ENCODE peak calls at places on chromosomes 16 and 17, in six cellular contexts. One of them, this sample, is unnamed.

GRCh38 chr16:89529097-89529496 is 20.9 kb downstream of the SPG7 start:
- DNase-seq in esophagus muscularis mucosa: no peak
- DNase-seq in ovary: no peak
- DNase-seq in uterus: no peak
- DNase-seq in body of pancreas: no peak
- DNase-seq in heart left ventricle: no peak
- DNase-seq in this sample: no peak

GRCh38 chr17:79075861-79076406 is 1.3 kb downstream of the ENGASE start:
- DNase-seq in esophagus muscularis mucosa: no peak
- DNase-seq in ovary: no peak
- DNase-seq in uterus: no peak
- DNase-seq in body of pancreas: no peak
- DNase-seq in heart left ventricle: no peak
- DNase-seq in this sample: no peak

GRCh38 chr17:72151565-72152391 is 31.0 kb downstream of the SOX9 start:
- DNase-seq in esophagus muscularis mucosa: no peak
- DNase-seq in ovary: no peak
- DNase-seq in uterus: no peak
- DNase-seq in body of pancreas: peak; percentile 73
- DNase-seq in heart left ventricle: peak; percentile 86
- DNase-seq in this sample: peak; percentile 25

GRCh38 chr17:596763-597644 is 117.6 kb downstream of the VPS53 start:
- DNase-seq in esophagus muscularis mucosa: no peak
- DNase-seq in ovary: no peak
- DNase-seq in uterus: no peak
- DNase-seq in body of pancreas: no peak
- DNase-seq in heart left ventricle: no peak
- DNase-seq in this sample: no peak

GRCh38 chr16:8594149-8594666 is 3.9 kb upstream of the TMEM114 start:
- DNase-seq in esophagus muscularis mucosa: no peak
- DNase-seq in ovary: no peak
- DNase-seq in uterus: no peak
- DNase-seq in body of pancreas: no peak
- DNase-seq in heart left ventricle: no peak
- DNase-seq in this sample: no peak

GRCh38 chr17:60947100-60947499 is 269.4 kb downstream of the BCAS3 start:
- DNase-seq in esophagus muscularis mucosa: no peak
- DNase-seq in ovary: no peak
- DNase-seq in uterus: no peak
- DNase-seq in body of pancreas: no peak
- DNase-seq in heart left ventricle: no peak
- DNase-seq in this sample: no peak

GRCh38 chr17:19343256-19343630 is 19.3 kb downstream of the B9D1 start:
- DNase-seq in esophagus muscularis mucosa: no peak
- DNase-seq in ovary: no peak
- DNase-seq in uterus: peak; percentile 14
- DNase-seq in body of pancreas: no peak
- DNase-seq in heart left ventricle: no peak
- DNase-seq in this sample: no peak

GRCh38 chr16:65697061-65697460 is 575.2 kb upstream of the CDH11 start:
- DNase-seq in esophagus muscularis mucosa: no peak
- DNase-seq in ovary: no peak
- DNase-seq in uterus: no peak
- DNase-seq in body of pancreas: no peak
- DNase-seq in heart left ventricle: no peak
- DNase-seq in this sample: no peak

GRCh38 chr16:50863673-50864144 is 121.8 kb downstream of the CYLD start:
- DNase-seq in esophagus muscularis mucosa: peak; percentile 91
- DNase-seq in ovary: no peak
- DNase-seq in uterus: no peak
- DNase-seq in body of pancreas: no peak
- DNase-seq in heart left ventricle: no peak
- DNase-seq in this sample: peak; percentile 2

GRCh38 chr17:45709889-45710288 is 74.2 kb upstream of the CRHR1 start:
- DNase-seq in esophagus muscularis mucosa: no peak
- DNase-seq in ovary: no peak
- DNase-seq in uterus: no peak
- DNase-seq in body of pancreas: no peak
- DNase-seq in heart left ventricle: no peak
- DNase-seq in this sample: no peak

GRCh38 chr16:23952128-23953041 is 116.6 kb downstream of the PRKCB start:
- DNase-seq in esophagus muscularis mucosa: no peak
- DNase-seq in ovary: no peak
- DNase-seq in uterus: peak; percentile 31
- DNase-seq in body of pancreas: peak; percentile 38
- DNase-seq in heart left ventricle: no peak
- DNase-seq in this sample: peak; percentile 27

GRCh38 chr17:6496116-6496481 is 51.8 kb downstream of the PIMREG start:
- DNase-seq in esophagus muscularis mucosa: no peak
- DNase-seq in ovary: peak; percentile 60
- DNase-seq in uterus: no peak
- DNase-seq in body of pancreas: no peak
- DNase-seq in heart left ventricle: no peak
- DNase-seq in this sample: no peak

GRCh38 chr17:37841232-37841631 is 83.0 kb upstream of the TBC1D3K start:
- DNase-seq in esophagus muscularis mucosa: no peak
- DNase-seq in ovary: no peak
- DNase-seq in uterus: no peak
- DNase-seq in body of pancreas: no peak
- DNase-seq in heart left ventricle: no peak
- DNase-seq in this sample: no peak

GRCh38 chr17:28951991-28952975 is 965 bp upstream of the PHF12 start:
- DNase-seq in esophagus muscularis mucosa: peak; percentile 99
- DNase-seq in ovary: peak; percentile 98
- DNase-seq in uterus: peak; percentile 99
- DNase-seq in body of pancreas: peak; percentile 99
- DNase-seq in heart left ventricle: peak; percentile 98
- DNase-seq in this sample: peak; percentile 98

GRCh38 chr17:28381141-28381825 is 9.8 kb downstream of the SARM1 start:
- DNase-seq in esophagus muscularis mucosa: no peak
- DNase-seq in ovary: no peak
- DNase-seq in uterus: no peak
- DNase-seq in body of pancreas: no peak
- DNase-seq in heart left ventricle: no peak
- DNase-seq in this sample: no peak

GRCh38 chr16:59632266-59632855 is 898.2 kb upstream of the GOT2 start:
- DNase-seq in esophagus muscularis mucosa: no peak
- DNase-seq in ovary: no peak
- DNase-seq in uterus: no peak
- DNase-seq in body of pancreas: no peak
- DNase-seq in heart left ventricle: no peak
- DNase-seq in this sample: no peak

GRCh38 chr17:29143894-29144293 is 36.3 kb downstream of the MYO18A start:
- DNase-seq in esophagus muscularis mucosa: no peak
- DNase-seq in ovary: no peak
- DNase-seq in uterus: no peak
- DNase-seq in body of pancreas: no peak
- DNase-seq in heart left ventricle: no peak
- DNase-seq in this sample: no peak

GRCh38 chr16:64278196-64278595 is 843.7 kb downstream of the CDH11 start:
- DNase-seq in esophagus muscularis mucosa: no peak
- DNase-seq in ovary: no peak
- DNase-seq in uterus: no peak
- DNase-seq in body of pancreas: no peak
- DNase-seq in heart left ventricle: no peak
- DNase-seq in this sample: no peak

GRCh38 chr17:44005865-44006580 is 1.6 kb downstream of the NAGS start:
- DNase-seq in esophagus muscularis mucosa: no peak
- DNase-seq in ovary: no peak
- DNase-seq in uterus: no peak
- DNase-seq in body of pancreas: peak; percentile 55
- DNase-seq in heart left ventricle: no peak
- DNase-seq in this sample: no peak

GRCh38 chr16:17635183-17635582 is 164.4 kb upstream of the XYLT1 start:
- DNase-seq in esophagus muscularis mucosa: no peak
- DNase-seq in ovary: no peak
- DNase-seq in uterus: no peak
- DNase-seq in body of pancreas: no peak
- DNase-seq in heart left ventricle: no peak
- DNase-seq in this sample: no peak

GRCh38 chr16:27740496-27741201 is 190.7 kb downstream of the KATNIP start:
- DNase-seq in esophagus muscularis mucosa: no peak
- DNase-seq in ovary: no peak
- DNase-seq in uterus: no peak
- DNase-seq in body of pancreas: no peak
- DNase-seq in heart left ventricle: no peak
- DNase-seq in this sample: no peak

GRCh38 chr17:40309938-40310510 is 1.0 kb downstream of the RARA start:
- DNase-seq in esophagus muscularis mucosa: no peak
- DNase-seq in ovary: peak; percentile 8
- DNase-seq in uterus: no peak
- DNase-seq in body of pancreas: no peak
- DNase-seq in heart left ventricle: peak; percentile 55
- DNase-seq in this sample: peak; percentile 12

GRCh38 chr16:3984111-3985060 is 103.9 kb upstream of the CREBBP start:
- DNase-seq in esophagus muscularis mucosa: no peak
- DNase-seq in ovary: no peak
- DNase-seq in uterus: no peak
- DNase-seq in body of pancreas: no peak
- DNase-seq in heart left ventricle: no peak
- DNase-seq in this sample: no peak

GRCh38 chr17:50911890-50912289 is 45.7 kb upstream of the TOB1 start:
- DNase-seq in esophagus muscularis mucosa: no peak
- DNase-seq in ovary: no peak
- DNase-seq in uterus: no peak
- DNase-seq in body of pancreas: no peak
- DNase-seq in heart left ventricle: no peak
- DNase-seq in this sample: no peak
- TF ChIP-seq CTCF in esophagus muscularis mucosa: no peak
- TF ChIP-seq CTCF in ovary: no peak
- TF ChIP-seq CTCF in uterus: no peak
- TF ChIP-seq CTCF in body of pancreas: no peak
- TF ChIP-seq CTCF in heart left ventricle: no peak
- TF ChIP-seq CTCF in this sample: no peak

GRCh38 chr17:65545708-65546523 is 15.5 kb downstream of the AXIN2 start:
- DNase-seq in esophagus muscularis mucosa: no peak
- DNase-seq in ovary: no peak
- DNase-seq in uterus: no peak
- DNase-seq in body of pancreas: no peak
- DNase-seq in heart left ventricle: peak; percentile 65
- DNase-seq in this sample: no peak

GRCh38 chr17:65548570-65548969 is 12.9 kb downstream of the AXIN2 start:
- DNase-seq in esophagus muscularis mucosa: no peak
- DNase-seq in ovary: no peak
- DNase-seq in uterus: no peak
- DNase-seq in body of pancreas: no peak
- DNase-seq in heart left ventricle: no peak
- DNase-seq in this sample: no peak

GRCh38 chr17:65547253-65547670 is 14.2 kb downstream of the AXIN2 start:
- DNase-seq in esophagus muscularis mucosa: no peak
- DNase-seq in ovary: no peak
- DNase-seq in uterus: peak; percentile 58
- DNase-seq in body of pancreas: peak; percentile 68
- DNase-seq in heart left ventricle: no peak
- DNase-seq in this sample: no peak

GRCh38 chr17:65544658-65545057 is 16.8 kb downstream of the AXIN2 start:
- DNase-seq in esophagus muscularis mucosa: no peak
- DNase-seq in ovary: no peak
- DNase-seq in uterus: no peak
- DNase-seq in body of pancreas: no peak
- DNase-seq in heart left ventricle: no peak
- DNase-seq in this sample: no peak

DNA sequence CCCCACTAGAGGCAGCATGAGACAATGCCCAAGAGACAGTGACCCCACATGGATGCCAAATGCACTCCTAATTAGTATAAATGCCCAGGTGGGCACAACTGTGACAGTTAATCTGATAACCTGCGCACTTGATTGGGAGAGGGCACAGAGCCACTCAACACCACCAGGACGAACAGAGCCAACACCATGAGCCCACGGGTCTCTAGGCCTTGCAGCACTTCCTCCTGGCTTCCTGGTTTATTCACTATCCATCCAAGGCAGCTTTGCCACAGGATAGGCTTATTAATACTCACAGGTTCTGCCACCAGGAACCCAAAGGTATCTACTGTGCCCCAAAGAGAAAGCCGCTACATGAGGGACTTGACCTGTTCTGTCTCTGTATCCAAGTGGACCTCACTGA is 14.9 kb downstream of the AXIN2 start:
- DNase-seq in esophagus muscularis mucosa: no peak
- DNase-seq in ovary: no peak
- DNase-seq in uterus: no peak
- DNase-seq in body of pancreas: no peak
- DNase-seq in heart left ventricle: no peak
- DNase-seq in this sample: no peak
- H3K4me1 ChIP-seq in esophagus muscularis mucosa: peaks cover 70% of the 10 kb centered on the region
- H3K4me1 ChIP-seq in ovary: peaks cover 20% of the 10 kb centered on the region
- H3K4me1 ChIP-seq in uterus: peaks cover 19% of the 10 kb centered on the region
- H3K4me1 ChIP-seq in body of pancreas: peaks cover 31% of the 10 kb centered on the region
- H3K4me1 ChIP-seq in heart left ventricle: peaks cover 37% of the 10 kb centered on the region
- H3K4me1 ChIP-seq in this sample: no peaks in the 10 kb centered on the region

GRCh38 chr16:31184888-31185287 is 4.9 kb downstream of the FUS start:
- DNase-seq in esophagus muscularis mucosa: no peak
- DNase-seq in ovary: no peak
- DNase-seq in uterus: no peak
- DNase-seq in body of pancreas: no peak
- DNase-seq in heart left ventricle: no peak
- DNase-seq in this sample: no peak

GRCh38 chr16:31186930-31187807 is 7.2 kb downstream of the FUS start:
- DNase-seq in esophagus muscularis mucosa: no peak
- DNase-seq in ovary: no peak
- DNase-seq in uterus: no peak
- DNase-seq in body of pancreas: no peak
- DNase-seq in heart left ventricle: no peak
- DNase-seq in this sample: no peak

GRCh38 chr16:31185339-31185738 is 5.4 kb downstream of the FUS start:
- DNase-seq in esophagus muscularis mucosa: no peak
- DNase-seq in ovary: no peak
- DNase-seq in uterus: no peak
- DNase-seq in body of pancreas: no peak
- DNase-seq in heart left ventricle: no peak
- DNase-seq in this sample: no peak

GRCh38 chr16:31187808-31188189 is 7.9 kb downstream of the FUS start:
- DNase-seq in esophagus muscularis mucosa: no peak
- DNase-seq in ovary: no peak
- DNase-seq in uterus: no peak
- DNase-seq in body of pancreas: no peak
- DNase-seq in heart left ventricle: no peak
- DNase-seq in this sample: no peak

DNA sequence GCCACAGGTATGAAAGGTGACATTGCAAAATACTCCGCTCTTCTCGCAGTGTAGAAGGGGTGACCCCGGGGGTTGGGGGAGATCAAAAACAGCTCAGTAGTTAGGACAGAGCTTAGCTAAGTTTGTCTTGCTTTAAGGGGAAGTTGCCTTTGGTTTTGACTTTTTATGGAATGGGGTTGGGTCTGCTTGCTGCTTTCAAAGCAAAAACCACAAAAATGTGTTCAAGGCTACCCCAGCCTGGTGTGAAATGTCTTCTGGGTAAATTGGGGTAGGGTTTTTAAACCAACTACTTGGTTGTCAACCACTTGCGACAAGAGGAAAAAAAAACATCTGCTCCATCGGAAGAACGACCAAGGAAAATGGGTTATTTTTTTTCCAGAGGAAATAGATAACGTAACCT is 6.2 kb downstream of the FUS start:
- DNase-seq in esophagus muscularis mucosa: no peak
- DNase-seq in ovary: no peak
- DNase-seq in uterus: no peak
- DNase-seq in body of pancreas: no peak
- DNase-seq in heart left ventricle: no peak
- DNase-seq in this sample: no peak
- TF ChIP-seq POLR2A in esophagus muscularis mucosa: no peak
- TF ChIP-seq POLR2A in ovary: no peak
- TF ChIP-seq POLR2A in uterus: no peak
- TF ChIP-seq POLR2A in body of pancreas: no peak
- TF ChIP-seq POLR2A in heart left ventricle: no peak
- TF ChIP-seq POLR2A in this sample: no peak

GRCh38 chr16:30949655-30950515 is 1.0 kb downstream of the ORAI3 start:
- DNase-seq in esophagus muscularis mucosa: peak; percentile 95
- DNase-seq in ovary: peak; percentile 85
- DNase-seq in uterus: peak; percentile 81
- DNase-seq in body of pancreas: peak; percentile 84
- DNase-seq in heart left ventricle: peak; percentile 93
- DNase-seq in this sample: peak; percentile 88
- TF ChIP-seq CTCF in esophagus muscularis mucosa: no peak
- TF ChIP-seq CTCF in ovary: no peak
- TF ChIP-seq CTCF in uterus: no peak
- TF ChIP-seq CTCF in body of pancreas: no peak
- TF ChIP-seq CTCF in heart left ventricle: no peak
- TF ChIP-seq CTCF in this sample: no peak

This sample was measured in tibial nerve.